ENCODE peak calls at places on chromosomes 11 and 22, in four cellular contexts. K is right lobe of liver, M is uterus, R is prostate gland. N is an unnamed sample.

GRCh38 chr11:61725632-61726280 is 26.7 kb upstream of the MYRF start:
- DNase-seq in K (no peak), M (no peak), R (no peak), N (no peak)

GRCh38 chr22:20578707-20579106 is 71.3 kb downstream of the MED15 start:
- DNase-seq in K (no peak), M (no peak), R (no peak), N (no peak)

GRCh38 chr11:8805256-8805655 is 105.7 kb upstream of the AKIP1 start:
- DNase-seq in K (no peak), M (no peak), R (no peak), N (no peak)

GRCh38 chr22:34975721-34976120 is 90.2 kb upstream of the ISX start:
- DNase-seq in K (no peak), M (no peak), R (no peak), N (no peak)

GRCh38 chr11:125166903-125167291 is 2.3 kb downstream of the PKNOX2 start:
- DNase-seq in K (no peak), M (no peak), R (no peak), N (no peak)

GRCh38 chr22:19966908-19967750 is 25.5 kb upstream of the TXNRD2 start:
- DNase-seq in K (no peak), M (no peak), R (no peak), N (no peak)

GRCh38 chr11:125410091-125410490 is 86.0 kb downstream of the FEZ1 start:
- DNase-seq in K (no peak), M (no peak), R (no peak), N (no peak)

GRCh38 chr11:35274909-35275807 is 136.2 kb downstream of the CD44 start:
- DNase-seq in K (peak; percentile 79), M (no peak), R (peak; percentile 88), N (peak; percentile 98)

GRCh38 chr11:109998921-109999320 is 94.3 kb upstream of the ZC3H12C start:
- DNase-seq in K (no peak), M (no peak), R (no peak), N (no peak)

GRCh38 chr11:10938231-10938630 is 80.4 kb upstream of the ZBED5 start:
- DNase-seq in K (no peak), M (no peak), R (no peak), N (no peak)

GRCh38 chr11:13637125-13638119 is 31.0 kb upstream of the FAR1 start:
- DNase-seq in K (no peak), M (no peak), R (no peak), N (no peak)

GRCh38 chr11:132839226-132839625 is 693.1 kb downstream of the OPCML start:
- DNase-seq in K (no peak), M (no peak), R (no peak), N (no peak)

GRCh38 chr11:28833670-28834069 is 725.5 kb downstream of the METTL15 start:
- DNase-seq in K (no peak), M (no peak), R (no peak), N (no peak)

GRCh38 chr11:31106963-31107576 is 262.5 kb downstream of the DCDC1 start:
- DNase-seq in K (peak; percentile 52), M (no peak), R (peak; percentile 32), N (peak; percentile 84)

GRCh38 chr22:31039393-31039792 is 41.7 kb upstream of the SMTN start:
- DNase-seq in K (no peak), M (peak; percentile 78), R (no peak), N (peak; percentile 14)

GRCh38 chr11:106333678-106334077 is 256.2 kb downstream of the AASDHPPT start:
- DNase-seq in K (no peak), M (no peak), R (no peak), N (no peak)

GRCh38 chr11:58573451-58574104 is 2.1 kb downstream of the LPXN start:
- DNase-seq in K (peak; percentile 52), M (peak; percentile 69), R (peak; percentile 50), N (peak; percentile 24)

GRCh38 chr11:61619827-61620226 is 39.0 kb upstream of the SYT7 start:
- DNase-seq in K (no peak), M (no peak), R (no peak), N (no peak)

GRCh38 chr22:39446239-39446721 is 10.5 kb upstream of the MGAT3 start:
- DNase-seq in K (no peak), M (no peak), R (no peak), N (no peak)

GRCh38 chr22:40178417-40179409 is 988 bp downstream of the TNRC6B start:
- DNase-seq in K (peak; percentile 48), M (no peak), R (peak; percentile 33), N (peak; percentile 56)

GRCh38 chr22:22348815-22349454 is 104.3 kb downstream of the VPREB1 start:
- DNase-seq in K (no peak), M (no peak), R (no peak), N (no peak)

GRCh38 chr22:22346401-22347107 is 102.0 kb downstream of the VPREB1 start:
- DNase-seq in K (no peak), M (no peak), R (no peak), N (no peak)

GRCh38 chr22:22345781-22346180 is 101.2 kb downstream of the VPREB1 start:
- DNase-seq in K (no peak), M (no peak), R (no peak), N (no peak)

GRCh38 chr22:22349455-22349836 is 104.9 kb downstream of the VPREB1 start:
- DNase-seq in K (no peak), M (no peak), R (no peak), N (no peak)

DNA sequence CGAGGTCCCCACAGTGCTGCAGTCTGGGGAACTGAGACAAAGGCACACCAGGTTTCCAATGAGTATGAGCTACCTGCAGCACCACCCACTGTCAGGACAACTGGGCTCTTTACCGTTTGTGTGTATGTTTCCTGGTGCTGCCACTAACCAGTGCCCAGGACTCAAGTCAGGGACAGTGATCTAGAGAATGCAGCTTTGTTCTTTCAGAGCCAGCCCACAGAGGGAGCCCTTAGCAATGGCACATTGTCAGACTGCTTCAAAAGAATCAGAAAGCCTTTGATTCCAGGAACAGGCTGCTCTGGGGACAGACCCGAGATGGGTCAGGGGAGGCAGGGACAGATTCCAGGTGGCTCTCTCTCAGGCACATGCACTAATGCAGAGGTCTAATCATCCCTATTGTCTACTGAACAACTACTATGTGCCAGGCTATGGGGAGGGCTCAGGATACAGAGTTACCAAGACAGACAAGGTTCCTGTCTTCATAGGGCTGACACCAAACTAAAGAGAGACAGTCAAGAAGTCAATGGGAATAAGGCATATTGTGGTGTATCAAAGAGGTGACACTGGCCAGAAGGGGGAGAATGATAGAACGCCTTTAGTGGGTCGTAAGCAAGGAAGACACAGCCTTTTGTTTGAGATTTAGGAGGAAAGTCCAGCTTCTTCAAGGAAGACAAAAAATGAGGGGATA is 103.7 kb downstream of the VPREB1 start:
- DNase-seq in K (no peak), M (no peak), R (no peak), N (no peak)
- TF ChIP-seq CTCF in K (peak; percentile 22), M (no peak), R (no peak), N (no peak)

GRCh38 chr11:85663080-85663729 is 1.7 kb downstream of the CREBZF start:
- DNase-seq in K (no peak), M (no peak), R (no peak), N (no peak)

GRCh38 chr11:85664561-85665481 is at the start of gene CREBZF:
- DNase-seq in K (peak; percentile 94), M (peak; percentile 94), R (peak; percentile 92), N (peak; percentile 95)

GRCh38 chr11:85663781-85664560 is 958 bp downstream of the CREBZF start:
- DNase-seq in K (peak; percentile 85), M (peak; percentile 61), R (peak; percentile 84), N (peak; percentile 86)

GRCh38 chr11:85665756-85666155 is 827 bp upstream of the CREBZF start:
- DNase-seq in K (no peak), M (no peak), R (no peak), N (no peak)

DNA sequence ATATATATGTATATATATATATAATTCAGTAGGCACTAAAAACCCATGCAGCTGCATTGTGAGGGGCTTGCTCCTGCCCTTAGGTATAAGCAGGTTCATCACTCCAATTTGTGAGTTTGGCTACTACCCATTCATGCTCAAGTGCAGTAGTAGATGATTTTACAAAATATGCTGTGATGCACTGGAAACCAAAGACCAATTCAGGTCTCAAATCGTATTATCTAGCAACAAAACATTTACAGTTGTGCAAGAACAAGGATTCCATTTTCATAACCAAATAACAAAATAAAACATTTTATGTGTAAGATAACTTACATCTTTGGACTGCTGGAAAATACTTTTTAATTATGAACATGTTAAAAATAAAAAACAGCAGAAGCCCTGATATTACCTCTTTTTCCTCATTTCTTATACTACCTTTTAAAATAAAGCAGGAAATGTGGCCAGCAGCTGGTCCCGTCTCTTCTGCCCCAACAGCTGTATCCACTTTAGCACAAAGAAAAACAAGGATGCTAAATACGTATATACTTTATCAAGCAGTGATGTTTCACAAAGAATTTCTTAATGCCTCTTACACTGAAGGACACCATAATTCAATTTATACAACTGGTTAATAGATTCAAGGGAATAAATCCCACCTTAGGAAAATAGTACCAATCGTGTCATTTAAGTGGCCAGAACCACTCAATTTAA is 2.8 kb downstream of the CREBZF start:
- DNase-seq in K (no peak), M (no peak), R (no peak), N (no peak)
- H3K4me1 ChIP-seq in K (no peaks in the 10 kb centered on the region), M (peaks cover 16% of the 10 kb centered on the region), R (peaks cover 2% of the 10 kb centered on the region), N (peaks cover 54% of the 10 kb centered on the region)

GRCh38 chr11:111063711-111064110 is 181.8 kb upstream of the POU2AF2 start:
- DNase-seq in K (no peak), M (no peak), R (no peak), N (no peak)
- TF ChIP-seq POLR2A in K (no peak), M (no peak), R (no peak), N (no peak)

GRCh38 chr11:129637473-129637872 is 178.2 kb upstream of the TMEM45B start:
- DNase-seq in K (no peak), M (no peak), R (no peak), N (no peak)

GRCh38 chr11:129637983-129638776 is 177.5 kb upstream of the TMEM45B start:
- DNase-seq in K (no peak), M (no peak), R (no peak), N (no peak)

GRCh38 chr11:129636926-129637325 is 178.7 kb upstream of the TMEM45B start:
- DNase-seq in K (no peak), M (no peak), R (no peak), N (no peak)

GRCh38 chr11:129640671-129641070 is 175.0 kb upstream of the TMEM45B start:
- DNase-seq in K (no peak), M (no peak), R (no peak), N (no peak)

GRCh38 chr11:129639300-129639699 is 176.3 kb upstream of the TMEM45B start:
- DNase-seq in K (no peak), M (no peak), R (no peak), N (no peak)
- TF ChIP-seq CTCF in K (no peak), M (no peak), R (no peak), N (no peak)

GRCh38 chr11:96146765-96147164 is 196.2 kb downstream of the MAML2 start:
- DNase-seq in K (no peak), M (no peak), R (no peak), N (no peak)

GRCh38 chr11:96147186-96147585 is 195.8 kb downstream of the MAML2 start:
- DNase-seq in K (no peak), M (no peak), R (no peak), N (no peak)

GRCh38 chr11:96143016-96143670 is 199.9 kb downstream of the MAML2 start:
- DNase-seq in K (no peak), M (no peak), R (no peak), N (no peak)

GRCh38 chr11:96144553-96144952 is 198.4 kb downstream of the MAML2 start:
- DNase-seq in K (no peak), M (no peak), R (no peak), N (no peak)

DNA sequence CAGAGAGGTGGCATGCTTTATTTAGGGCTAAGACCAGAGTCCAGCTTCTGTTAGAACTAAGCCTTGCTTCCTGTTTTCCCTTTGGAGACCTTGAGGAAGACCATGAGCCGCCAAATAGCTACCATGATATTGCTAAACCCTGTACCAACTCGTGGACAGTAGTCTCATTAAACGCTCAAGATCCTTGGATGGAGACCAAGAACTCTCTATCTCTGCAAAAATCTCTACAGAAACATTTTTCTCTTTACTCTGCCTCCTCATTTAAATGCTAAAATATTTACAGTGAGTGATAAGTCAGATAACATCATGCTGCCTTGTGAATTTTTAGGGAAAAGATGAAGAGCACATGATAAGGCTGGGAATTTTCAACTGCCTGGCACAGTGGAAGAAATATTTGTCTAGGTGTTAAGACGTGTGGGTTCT is 197.8 kb downstream of the MAML2 start:
- DNase-seq in K (no peak), M (no peak), R (peak; percentile 80), N (no peak)
- H3K4me1 ChIP-seq in K (no peaks in the 10 kb centered on the region), M (peaks cover 6% of the 10 kb centered on the region), R (peaks cover 18% of the 10 kb centered on the region), N (no peaks in the 10 kb centered on the region)